ENCODE peak calls at places on chromosomes 1 and 21, in five cellular contexts. M is Calu3; L is naive thymus-derived CD8-positive, alpha-beta T cell; R is NCI-H1105; X is H54. C is an unnamed sample.

GRCh38 chr1:245802941-245803665 is 648.3 kb downstream of the KIF26B start:
- DNase-seq in M (no peak), L (no peak), R (no peak), X (no peak), C (no peak)

GRCh38 chr21:38434913-38435533 is 63.3 kb downstream of the ERG start:
- DNase-seq in M (no peak), L (no peak), R (no peak), X (peak; percentile 21), C (no peak)

GRCh38 chr1:101632548-101633256 is 364.0 kb downstream of the OLFM3 start:
- DNase-seq in M (no peak), L (no peak), R (no peak), X (no peak), C (no peak)

GRCh38 chr1:177228721-177229088 is 57.9 kb downstream of the BRINP2 start:
- DNase-seq in M (no peak), L (no peak), R (no peak), X (no peak), C (no peak)

GRCh38 chr1:245598524-245599310 is 443.9 kb downstream of the KIF26B start:
- DNase-seq in M (no peak), L (no peak), R (no peak), X (no peak), C (no peak)

GRCh38 chr1:9078949-9079500 is 9.6 kb upstream of the SLC2A5 start:
- DNase-seq in M (no peak), L (no peak), R (no peak), X (no peak), C (no peak)

GRCh38 chr1:2541619-2542246 is 11.7 kb upstream of the HES5 start:
- DNase-seq in M (peak; percentile 56), L (no peak), R (no peak), X (no peak), C (no peak)

GRCh38 chr1:65339866-65340483 is 30.6 kb downstream of the DNAJC6 start:
- DNase-seq in M (peak; percentile 63), L (no peak), R (no peak), X (peak; percentile 5), C (no peak)

GRCh38 chr1:46401514-46401913 is 7.4 kb downstream of the FAAH start:
- DNase-seq in M (no peak), L (no peak), R (no peak), X (no peak), C (no peak)

GRCh38 chr1:202088216-202088615 is 34.5 kb upstream of the GPR37L1 start:
- DNase-seq in M (no peak), L (no peak), R (no peak), X (no peak), C (no peak)

GRCh38 chr1:111729271-111729921 is 9.8 kb downstream of the INKA2 start:
- DNase-seq in M (no peak), L (no peak), R (no peak), X (no peak), C (no peak)

GRCh38 chr1:93033029-93033428 is 46.1 kb upstream of the MTF2 start:
- DNase-seq in M (no peak), L (no peak), R (no peak), X (no peak), C (no peak)

GRCh38 chr1:19484793-19485361 is 462 bp downstream of the CAPZB start:
- DNase-seq in M (peak; percentile 7), L (peak; percentile 63), R (no peak), X (no peak), C (no peak)

GRCh38 chr1:95396557-95396956 is 162.5 kb downstream of the RWDD3 start:
- DNase-seq in M (no peak), L (no peak), R (no peak), X (no peak), C (no peak)

GRCh38 chr1:211947396-211948295 is 87.7 kb downstream of the INTS7 start:
- DNase-seq in M (no peak), L (no peak), R (peak; percentile 86), X (no peak), C (no peak)

GRCh38 chr1:229380514-229381160 is 37.8 kb upstream of the CCSAP start:
- DNase-seq in M (no peak), L (no peak), R (peak; percentile 30), X (no peak), C (no peak)

GRCh38 chr1:150176593-150176992 is 26.9 kb downstream of the PLEKHO1 start:
- DNase-seq in M (no peak), L (no peak), R (no peak), X (no peak), C (no peak)

GRCh38 chr1:19024532-19024931 is 68.1 kb upstream of the IFFO2 start:
- DNase-seq in M (no peak), L (no peak), R (no peak), X (no peak), C (no peak)

GRCh38 chr1:227792216-227793078 is 23.0 kb upstream of the PRSS38 start:
- DNase-seq in M (no peak), L (no peak), R (no peak), X (no peak), C (no peak)

GRCh38 chr1:83520797-83521196 is 478.1 kb downstream of the TTLL7 start:
- DNase-seq in M (no peak), L (no peak), R (no peak), X (no peak), C (no peak)

GRCh38 chr1:206662396-206663092 is 22.2 kb upstream of the MAPKAPK2 start:
- DNase-seq in M (no peak), L (no peak), R (no peak), X (no peak), C (no peak)

GRCh38 chr1:203281033-203281432 is 24.3 kb upstream of the BTG2 start:
- DNase-seq in M (no peak), L (no peak), R (no peak), X (peak; percentile 28), C (no peak)

GRCh38 chr1:232519186-232519585 is 110.7 kb downstream of the SIPA1L2 start:
- DNase-seq in M (no peak), L (no peak), R (peak; percentile 29), X (no peak), C (no peak)

GRCh38 chr1:100461222-100461621 is 76.7 kb upstream of the GPR88 start:
- DNase-seq in M (no peak), L (no peak), R (no peak), X (no peak), C (no peak)

GRCh38 chr1:235932090-235932510 is 65.4 kb upstream of the LYST start:
- DNase-seq in M (peak; percentile 11), L (no peak), R (no peak), X (no peak), C (no peak)

GRCh38 chr1:86318431-86318830 is 77.7 kb downstream of the ODF2L start:
- DNase-seq in M (no peak), L (no peak), R (no peak), X (no peak), C (no peak)

GRCh38 chr1:192448026-192448578 is 127.5 kb upstream of the RGS1 start:
- DNase-seq in M (no peak), L (no peak), R (no peak), X (no peak), C (no peak)

GRCh38 chr1:41426201-41426890 is 58.1 kb downstream of the EDN2 start:
- DNase-seq in M (no peak), L (no peak), R (no peak), X (no peak), C (no peak)

GRCh38 chr1:48291421-48291820 is 68.9 kb downstream of the SLC5A9 start:
- DNase-seq in M (no peak), L (peak; percentile 41), R (no peak), X (no peak), C (no peak)

GRCh38 chr1:84379128-84379527 is 19.2 kb upstream of the DNASE2B start:
- DNase-seq in M (no peak), L (no peak), R (no peak), X (no peak), C (no peak)

GRCh38 chr1:100009458-100009857 is 39.7 kb downstream of the SLC35A3 start:
- DNase-seq in M (no peak), L (no peak), R (no peak), X (peak; percentile 6), C (no peak)

GRCh38 chr21:35297665-35298064 is 248.6 kb upstream of the RUNX1 start:
- DNase-seq in M (no peak), L (no peak), R (no peak), X (no peak), C (no peak)

GRCh38 chr1:39854738-39855137 is 28.6 kb downstream of the TRIT1 start:
- DNase-seq in M (no peak), L (no peak), R (no peak), X (no peak), C (no peak)

GRCh38 chr1:111769517-111770146 is 13.9 kb downstream of the DDX20 start:
- DNase-seq in M (peak; percentile 17), L (peak; percentile 76), R (peak; percentile 68), X (no peak), C (peak; percentile 15)

GRCh38 chr1:39827201-39827600 is 38.5 kb upstream of the BMP8B start:
- DNase-seq in M (no peak), L (no peak), R (no peak), X (no peak), C (no peak)

GRCh38 chr1:47689894-47690293 is 252.1 kb downstream of the FOXD2 start:
- DNase-seq in M (no peak), L (no peak), R (no peak), X (no peak), C (no peak)

C was measured in effector CD8-positive, alpha-beta T cell.